ENCODE peak calls at places on chromosomes 11 and 22, in eight cellular contexts. U is uterus, D is stomach, M is IMR-90, O is body of pancreas, H is adrenal gland, S is tibial nerve, E is prostate gland. A is an unnamed sample.

GRCh38 chr11:86624366-86624765 is 48.0 kb downstream of the ME3 start:
- DNase-seq in E (no peak), D (no peak), H (no peak), M (no peak), O (no peak), U (no peak), S (no peak), A (no peak)

GRCh38 chr22:30781271-30781875 is 86.7 kb downstream of the OSBP2 start:
- DNase-seq in D (no peak), S (no peak), M (peak; percentile 16), E (no peak), O (no peak), H (no peak), U (no peak), A (no peak)

GRCh38 chr11:89125298-89125697 is 52.4 kb upstream of the TYR start:
- DNase-seq in D (no peak), U (no peak), H (no peak), O (no peak), E (no peak), S (no peak), M (no peak), A (no peak)

GRCh38 chr11:112195906-112196305 is 20.6 kb downstream of the BCO2 start:
- DNase-seq in E (no peak), U (no peak), H (no peak), O (no peak), D (no peak), S (no peak), M (no peak), A (no peak)

GRCh38 chr11:55902308-55902707 is 12.1 kb downstream of the OR5W2 start:
- DNase-seq in H (no peak), E (no peak), D (no peak), U (no peak), S (no peak), O (no peak), M (no peak), A (no peak)

GRCh38 chr11:64856382-64857227 is 12.2 kb upstream of the CDC42BPG start:
- DNase-seq in S (no peak), M (peak; percentile 85), D (peak; percentile 82), U (peak; percentile 53), O (peak; percentile 64), E (no peak), H (peak; percentile 92), A (no peak)

GRCh38 chr11:1841511-1842148 is 2.8 kb downstream of the TNNI2 start:
- DNase-seq in D (no peak), M (no peak), S (no peak), E (no peak), U (no peak), O (no peak), H (no peak), A (no peak)

GRCh38 chr11:132874638-132875037 is 657.7 kb downstream of the OPCML start:
- DNase-seq in M (peak; percentile 95), D (no peak), H (no peak), E (no peak), O (no peak), U (no peak), S (no peak), A (no peak)

GRCh38 chr22:19663286-19663815 is 51.0 kb upstream of the SEPTIN5 start:
- DNase-seq in S (peak; percentile 13), H (peak; percentile 80), M (peak; percentile 76), O (peak; percentile 62), D (peak; percentile 80), E (no peak), U (no peak), A (peak; percentile 58)

GRCh38 chr11:369336-370018 is at the start of gene B4GALNT4:
- DNase-seq in H (no peak), E (peak; percentile 48), O (no peak), S (no peak), U (no peak), D (no peak), M (peak; percentile 23), A (peak; percentile 72)
- H3K27me3 ChIP-seq in H (peaks cover 35% of the 10 kb centered on the region), E (no peaks in the 10 kb centered on the region), O (peaks cover 5% of the 10 kb centered on the region), S (peaks cover 54% of the 10 kb centered on the region), U (no peaks in the 10 kb centered on the region), D (peaks cover 8% of the 10 kb centered on the region), M (peaks cover 17% of the 10 kb centered on the region), A (no peaks in the 10 kb centered on the region)

DNA sequence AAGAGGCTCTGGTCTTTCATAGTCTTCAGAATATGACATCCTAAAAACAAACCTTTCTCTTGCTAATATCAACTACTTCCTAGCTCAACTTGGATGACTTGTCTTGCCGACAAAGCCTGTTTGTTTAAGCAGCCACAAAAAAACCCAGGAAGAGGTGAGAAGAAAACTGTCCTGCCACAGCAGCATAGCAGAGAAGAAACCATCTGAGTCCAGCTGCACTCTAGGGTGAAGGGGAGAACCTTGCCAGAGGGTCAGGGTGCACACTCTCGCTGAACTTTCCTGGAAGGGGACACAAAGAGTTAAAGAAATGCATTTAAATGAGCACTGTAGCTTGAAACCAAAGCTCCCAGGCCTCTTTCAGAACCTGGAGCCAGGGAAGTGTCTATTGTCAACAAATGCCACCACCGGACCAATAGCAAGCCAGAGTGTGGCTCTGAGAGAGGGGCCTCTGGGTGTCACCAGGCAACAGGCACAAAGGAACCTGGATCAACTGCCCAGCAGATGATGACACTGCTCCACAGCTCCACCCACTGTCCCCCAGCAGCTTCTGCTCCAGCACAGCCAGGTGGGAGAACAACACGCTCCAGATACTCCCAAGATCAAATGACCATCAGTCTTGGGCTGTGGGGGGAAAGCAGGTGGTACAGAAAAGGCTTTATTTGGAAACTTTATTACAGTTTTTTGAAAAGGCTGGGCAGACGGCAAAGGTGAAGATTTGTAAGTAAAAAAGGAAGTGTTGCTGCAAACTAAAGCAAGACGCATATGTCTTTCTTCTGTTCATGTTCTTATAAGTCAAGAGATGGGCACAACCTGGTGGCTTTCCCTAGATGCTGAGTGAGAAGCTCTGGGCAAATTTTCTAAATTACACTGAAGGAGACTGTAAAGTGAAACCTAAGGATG is 105.7 kb downstream of the RASSF10 start:
- DNase-seq in E (peak; percentile 20), S (no peak), D (peak; percentile 50), H (no peak), M (no peak), O (peak; percentile 59), U (no peak), A (no peak)
- TF ChIP-seq CTCF in E (peak; percentile 10), S (no peak), D (no peak), H (no peak), M (no peak), O (no peak), U (no peak), A (no peak)

DNA sequence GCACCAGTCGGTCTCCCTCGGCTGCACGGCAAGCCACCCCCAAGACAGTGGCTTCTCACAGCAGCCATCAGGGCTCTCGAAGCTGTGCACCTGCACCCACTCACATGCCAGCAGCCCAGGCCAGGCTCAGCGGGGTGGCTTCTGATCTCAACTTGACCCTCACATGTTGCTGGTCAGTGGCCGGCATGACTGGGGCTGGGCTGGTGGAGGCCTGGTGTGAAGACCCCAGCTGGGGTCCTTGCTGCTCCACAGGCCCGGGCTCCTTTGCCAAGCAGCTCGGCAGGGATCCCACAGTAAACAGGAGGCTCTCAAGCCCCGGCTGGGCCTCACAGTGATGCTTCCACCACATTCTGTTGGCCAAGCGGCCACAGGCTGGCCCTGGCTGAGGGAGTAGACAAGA is 128.2 kb downstream of the BRD1 start:
- DNase-seq in M (no peak), O (no peak), S (no peak), U (no peak), E (no peak), H (peak; percentile 3), D (no peak), A (no peak)
- TF ChIP-seq POLR2A in M (no peak), O (no peak), S (no peak), U (no peak), E (no peak), H (no peak), D (no peak), A (no peak)

DNA sequence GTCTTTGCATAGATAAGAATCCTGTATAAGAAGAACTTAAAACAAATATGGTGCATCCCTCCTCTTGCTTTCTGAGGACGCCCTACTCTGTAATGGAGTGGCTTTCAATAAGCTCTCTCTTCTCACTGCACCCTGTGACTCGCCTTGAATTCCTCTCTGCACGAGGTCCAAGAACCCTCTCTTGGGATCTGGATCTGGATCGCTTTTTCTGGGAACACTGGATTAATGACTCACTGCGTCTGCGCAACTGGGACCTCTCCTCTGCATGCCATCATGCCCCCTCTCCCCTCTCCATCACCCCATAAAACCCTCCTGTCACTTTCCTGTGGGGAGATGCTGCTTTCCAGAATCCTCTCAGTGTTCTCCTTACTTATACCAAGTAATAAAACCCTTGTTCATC is 15.1 kb upstream of the CABP2 start:
- DNase-seq in U (no peak), M (no peak), S (no peak), E (no peak), D (no peak), O (no peak), H (no peak), A (no peak)
- H3K27me3 ChIP-seq in U (no peaks in the 10 kb centered on the region), M (peaks cover 9% of the 10 kb centered on the region), S (no peaks in the 10 kb centered on the region), E (no peaks in the 10 kb centered on the region), D (no peaks in the 10 kb centered on the region), O (no peaks in the 10 kb centered on the region), H (no peaks in the 10 kb centered on the region), A (no peaks in the 10 kb centered on the region)